ENCODE peak calls at places on chromosome 10, in six cellular contexts. F is mesendoderm, I is neuronal stem cell, B is IMR-90, V is H1, O is trophoblast cell. Z is an unnamed sample.
A peak's percentile ranks its signal among the peaks of the same experiment; 100 is the strongest.

GRCh38 chr10:13750299-13751190 is 163.8 kb downstream of the PRPF18 start:
- DNase-seq in F (no peak), I (no peak), B (no peak), V (no peak), O (no peak), Z (no peak)

GRCh38 chr10:124222298-124223000 is 129.1 kb upstream of the CHST15 start:
- DNase-seq in F (no peak), I (no peak), B (no peak), V (no peak), O (no peak), Z (no peak)

GRCh38 chr10:69406302-69406811 is 10.4 kb downstream of the TACR2 start:
- DNase-seq in F (peak; percentile 58), I (no peak), B (no peak), V (no peak), O (no peak), Z (peak; percentile 42)

GRCh38 chr10:64113796-64114195 is 592.6 kb downstream of the REEP3 start:
- DNase-seq in F (peak; percentile 98), I (no peak), B (no peak), V (no peak), O (no peak), Z (no peak)

GRCh38 chr10:117259279-117259678 is 18.4 kb downstream of the SLC18A2 start:
- DNase-seq in F (no peak), I (no peak), B (no peak), V (no peak), O (no peak), Z (no peak)

GRCh38 chr10:110364531-110364937 is 59.8 kb upstream of the SMNDC1 start:
- DNase-seq in F (no peak), I (no peak), B (no peak), V (no peak), O (no peak), Z (no peak)

GRCh38 chr10:86259901-86260562 is 106.6 kb downstream of the GRID1 start:
- DNase-seq in F (no peak), I (no peak), B (no peak), V (no peak), O (no peak), Z (no peak)

GRCh38 chr10:48273741-48274140 is 755 bp downstream of the FRMPD2 start:
- DNase-seq in F (no peak), I (no peak), B (no peak), V (no peak), O (no peak), Z (no peak)

GRCh38 chr10:61907587-61907986 is 6.1 kb downstream of the ARID5B start:
- DNase-seq in F (no peak), I (no peak), B (no peak), V (no peak), O (no peak), Z (no peak)

GRCh38 chr10:90847436-90847835 is 10.4 kb downstream of the HTR7 start:
- DNase-seq in F (peak; percentile 68), I (no peak), B (peak; percentile 37), V (no peak), O (peak; percentile 26), Z (no peak)

GRCh38 chr10:119703903-119704508 is 21.8 kb upstream of the INPP5F start:
- DNase-seq in F (no peak), I (no peak), B (no peak), V (no peak), O (no peak), Z (no peak)

GRCh38 chr10:69327463-69328345 is 49.4 kb downstream of the HK1 start:
- DNase-seq in F (no peak), I (no peak), B (peak; percentile 63), V (no peak), O (peak; percentile 41), Z (peak; percentile 52)

GRCh38 chr10:52443419-52444388 is 129.6 kb downstream of the DKK1 start:
- DNase-seq in F (no peak), I (no peak), B (peak; percentile 87), V (no peak), O (no peak), Z (peak; percentile 73)

GRCh38 chr10:112258407-112258806 is 24.8 kb upstream of the TECTB start:
- DNase-seq in F (no peak), I (no peak), B (no peak), V (no peak), O (no peak), Z (no peak)

GRCh38 chr10:81414038-81414437 is 461.0 kb upstream of the NRG3 start:
- DNase-seq in F (peak; percentile 79), I (no peak), B (no peak), V (peak; percentile 31), O (no peak), Z (peak; percentile 32)

GRCh38 chr10:116073451-116073850 is 199.6 kb downstream of the GFRA1 start:
- DNase-seq in F (no peak), I (no peak), B (no peak), V (no peak), O (no peak), Z (no peak)

GRCh38 chr10:48725708-48726107 is 41.0 kb downstream of the WDFY4 start:
- DNase-seq in F (no peak), I (no peak), B (no peak), V (no peak), O (no peak), Z (no peak)

GRCh38 chr10:13924020-13924725 is 337.4 kb downstream of the PRPF18 start:
- DNase-seq in F (no peak), I (no peak), B (peak; percentile 96), V (no peak), O (peak; percentile 50), Z (peak; percentile 80)

GRCh38 chr10:4344544-4344994 is 481.4 kb upstream of the AKR1E2 start:
- DNase-seq in F (peak; percentile 91), I (no peak), B (peak; percentile 100), V (peak; percentile 23), O (peak; percentile 100), Z (peak; percentile 100)

GRCh38 chr10:72344932-72345331 is 9.8 kb downstream of the DNAJB12 start:
- DNase-seq in F (no peak), I (no peak), B (no peak), V (no peak), O (no peak), Z (no peak)

GRCh38 chr10:100997364-100998182 is 2.0 kb upstream of the LZTS2 start:
- DNase-seq in F (peak; percentile 91), I (peak; percentile 75), B (peak; percentile 65), V (peak; percentile 71), O (peak; percentile 87), Z (peak; percentile 88)

GRCh38 chr10:126459878-126460481 is 71.7 kb upstream of the ADAM12 start:
- DNase-seq in F (peak; percentile 60), I (no peak), B (peak; percentile 92), V (no peak), O (peak; percentile 55), Z (peak; percentile 96)

GRCh38 chr10:84537447-84537931 is 209.1 kb downstream of the CCSER2 start:
- DNase-seq in F (peak; percentile 70), I (peak; percentile 63), B (peak; percentile 59), V (no peak), O (peak; percentile 33), Z (peak; percentile 65)

GRCh38 chr10:22320591-22321155 is at the start of gene BMI1:
- DNase-seq in F (peak; percentile 73), I (peak; percentile 72), B (peak; percentile 70), V (no peak), O (peak; percentile 43), Z (peak; percentile 63)

GRCh38 chr10:63666836-63667383 is 145.7 kb downstream of the REEP3 start:
- DNase-seq in F (no peak), I (no peak), B (peak; percentile 94), V (no peak), O (no peak), Z (peak; percentile 77)

GRCh38 chr10:35696888-35697287 is 54.8 kb upstream of the FZD8 start:
- DNase-seq in F (no peak), I (no peak), B (no peak), V (no peak), O (no peak), Z (no peak)

GRCh38 chr10:7804216-7804615 is 14.1 kb upstream of the TAF3 start:
- DNase-seq in F (no peak), I (no peak), B (no peak), V (no peak), O (no peak), Z (no peak)

GRCh38 chr10:69243817-69244216 is 23.7 kb downstream of the HKDC1 start:
- DNase-seq in F (no peak), I (no peak), B (no peak), V (no peak), O (no peak), Z (no peak)

GRCh38 chr10:119919271-119919670 is 26.7 kb downstream of the SEC23IP start:
- DNase-seq in F (no peak), I (no peak), B (peak; percentile 70), V (no peak), O (no peak), Z (peak; percentile 8)

GRCh38 chr10:43376046-43376635 is 4.7 kb downstream of the FXYD4 start:
- DNase-seq in F (no peak), I (no peak), B (no peak), V (no peak), O (no peak), Z (no peak)
- H3K18ac ChIP-seq in F (no peak overlapping the region), I (peak overlapping the region; percentile 59), B (no peak overlapping the region), V (no peak overlapping the region), O (no peak overlapping the region), Z (no peak overlapping the region)

GRCh38 chr10:103394180-103394579 is 2.1 kb downstream of the ATP5MK start:
- DNase-seq in F (peak; percentile 8), I (no peak), B (no peak), V (no peak), O (no peak), Z (peak; percentile 20)
- H3K4me3 ChIP-seq in F (no peak overlapping the region), I (peak overlapping the region; percentile 18), B (no peak overlapping the region), V (no peak overlapping the region), O (no peak overlapping the region), Z (no peak overlapping the region)

GRCh38 chr10:75211007-75211735 is 575 bp downstream of the VDAC2 start:
- DNase-seq in F (peak; percentile 78), I (no peak), B (peak; percentile 57), V (no peak), O (peak; percentile 38), Z (peak; percentile 78)
- H3K23ac ChIP-seq in F (peak overlapping the region; percentile 85), I (peak overlapping the region; percentile 99), B (peak overlapping the region; percentile 75), V (no peak overlapping the region), O (no peak overlapping the region), Z (peak overlapping the region; percentile 70)

DNA sequence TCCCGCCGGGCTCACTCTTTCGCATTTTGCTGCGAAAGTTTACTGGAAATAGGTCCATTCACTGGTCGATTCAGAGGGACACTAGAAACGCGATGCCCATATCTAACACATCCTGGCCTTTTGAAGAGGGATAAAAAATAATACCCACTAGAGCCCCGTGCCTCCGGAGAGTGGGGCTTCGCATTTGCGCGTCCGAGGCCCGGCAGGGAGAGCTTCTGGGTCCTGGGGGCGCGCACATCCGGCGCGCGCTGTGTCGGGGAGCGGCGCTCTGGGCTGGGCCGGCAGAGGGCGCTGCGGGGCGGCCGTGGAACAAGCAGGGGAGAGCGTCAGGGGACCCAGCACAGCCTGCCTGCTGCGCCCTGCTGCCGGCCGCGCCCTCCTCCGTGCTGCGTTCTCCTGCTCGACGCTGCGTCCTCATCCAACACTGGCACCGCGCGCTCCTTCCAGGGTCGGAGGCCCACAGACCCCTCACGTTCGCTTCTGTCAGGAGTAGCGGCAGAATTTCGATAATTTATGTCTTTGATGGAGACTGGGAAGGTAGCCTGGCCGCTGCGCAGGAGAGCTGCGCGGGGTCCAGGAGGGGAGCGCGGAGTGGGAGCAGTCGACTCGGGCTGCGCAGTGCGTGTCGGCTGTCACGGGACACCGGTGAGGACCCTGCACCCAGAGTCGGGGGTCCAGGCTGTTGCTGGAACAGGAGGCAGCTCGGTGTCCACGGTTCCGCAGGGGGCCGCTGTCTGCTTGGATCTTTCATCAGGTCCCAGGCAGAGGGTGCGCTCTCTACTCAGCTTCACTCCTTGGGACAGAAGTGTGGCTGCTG is 41.5 kb upstream of the ZNF32 start:
- DNase-seq in F (peak; percentile 80), I (peak; percentile 80), B (peak; percentile 72), V (no peak), O (peak; percentile 54), Z (peak; percentile 71)
- H3K18ac ChIP-seq in F (no peak overlapping the region), I (peak overlapping the region; percentile 88), B (peak overlapping the region; percentile 74), V (peak overlapping the region; percentile 60), O (peak overlapping the region; percentile 35), Z (peak overlapping the region; percentile 82)